ENCODE peak calls at places on chromosomes 11 and 22, in seven cellular contexts. A, R, T, B, Q, H and I are unnamed samples.

GRCh38 chr11:35192347-35192746 is 53.4 kb downstream of the CD44 start:
- DNase-seq in A (no peak), R (no peak), T (peak), B (no peak), Q (no peak), H (peak), I (no peak)

GRCh38 chr11:116830184-116830912 is 641 bp downstream of the APOC3 start:
- DNase-seq in A (no peak), R (no peak), T (no peak), B (no peak), Q (no peak), H (no peak), I (no peak)

GRCh38 chr11:111729441-111729840 is 36.7 kb downstream of the PPP2R1B start:
- DNase-seq in A (no peak), R (no peak), T (peak), B (no peak), Q (no peak), H (no peak), I (no peak)

GRCh38 chr11:31783264-31783663 is 27.9 kb downstream of the PAX6 start:
- DNase-seq in A (no peak), R (no peak), T (no peak), B (no peak), Q (no peak), H (no peak), I (peak)

GRCh38 chr22:23537421-23537820 is 42.7 kb downstream of the IGLL1 start:
- DNase-seq in A (no peak), R (no peak), T (no peak), B (no peak), Q (no peak), H (no peak), I (no peak)

GRCh38 chr11:14645247-14645912 is 1.8 kb downstream of the PDE3B start:
- DNase-seq in A (no peak), R (no peak), T (peak), B (no peak), Q (no peak), H (peak), I (peak)

GRCh38 chr11:14451825-14452224 is 47.8 kb downstream of the COPB1 start:
- DNase-seq in A (no peak), R (no peak), T (peak), B (no peak), Q (no peak), H (no peak), I (no peak)

GRCh38 chr11:74672956-74673895 is 58.0 kb downstream of the CHRDL2 start:
- DNase-seq in A (no peak), R (peak), T (peak), B (no peak), Q (no peak), H (peak), I (peak)

GRCh38 chr22:42151924-42152635 is 21.5 kb upstream of the CYP2D6 start:
- DNase-seq in A (no peak), R (no peak), T (no peak), B (no peak), Q (no peak), H (no peak), I (no peak)

GRCh38 chr11:2538951-2539735 is 94.3 kb downstream of the KCNQ1 start:
- DNase-seq in A (no peak), R (no peak), T (no peak), B (no peak), Q (no peak), H (no peak), I (no peak)

GRCh38 chr11:100719362-100719761 is 32.3 kb downstream of the ARHGAP42 start:
- DNase-seq in A (no peak), R (no peak), T (peak), B (no peak), Q (no peak), H (no peak), I (peak)

GRCh38 chr11:101401245-101401644 is 182.6 kb downstream of the TRPC6 start:
- DNase-seq in A (no peak), R (no peak), T (peak), B (no peak), Q (no peak), H (no peak), I (no peak)

GRCh38 chr11:96290631-96291030 is 52.4 kb downstream of the MAML2 start:
- DNase-seq in A (no peak), R (no peak), T (no peak), B (no peak), Q (no peak), H (no peak), I (no peak)

GRCh38 chr11:2805388-2806057 is 80.1 kb downstream of the CDKN1C start:
- DNase-seq in A (no peak), R (peak), T (no peak), B (no peak), Q (no peak), H (no peak), I (no peak)

GRCh38 chr11:102513869-102514268 is 16.7 kb downstream of the MMP7 start:
- DNase-seq in A (no peak), R (no peak), T (peak), B (no peak), Q (no peak), H (no peak), I (no peak)

GRCh38 chr11:132685174-132685611 is 847.1 kb downstream of the OPCML start:
- DNase-seq in A (no peak), R (no peak), T (peak), B (no peak), Q (no peak), H (no peak), I (no peak)

GRCh38 chr22:19765477-19766234 is 5.1 kb downstream of the TBX1 start:
- DNase-seq in A (no peak), R (no peak), T (no peak), B (no peak), Q (no peak), H (no peak), I (no peak)

GRCh38 chr11:7486731-7487130 is 1.4 kb downstream of the OLFML1 start:
- DNase-seq in A (no peak), R (no peak), T (no peak), B (no peak), Q (no peak), H (no peak), I (no peak)

GRCh38 chr11:75441804-75442132 is 8.8 kb upstream of the KLHL35 start:
- DNase-seq in A (no peak), R (no peak), T (no peak), B (no peak), Q (no peak), H (no peak), I (no peak)

GRCh38 chr11:113690619-113691569 is 15.2 kb downstream of the TMPRSS5 start:
- DNase-seq in A (no peak), R (no peak), T (peak), B (peak), Q (no peak), H (peak), I (no peak)

GRCh38 chr22:37943471-37944198 is 9.8 kb downstream of the C22orf23 start:
- DNase-seq in A (no peak), R (no peak), T (no peak), B (no peak), Q (no peak), H (no peak), I (no peak)

GRCh38 chr11:9150501-9150900 is 59.1 kb upstream of the SCUBE2 start:
- DNase-seq in A (no peak), R (no peak), T (peak), B (no peak), Q (no peak), H (no peak), I (no peak)

GRCh38 chr22:26354707-26355106 is 74.4 kb upstream of the ASPHD2 start:
- DNase-seq in A (no peak), R (peak), T (no peak), B (no peak), Q (no peak), H (no peak), I (no peak)

GRCh38 chr11:43359432-43359818 is 705 bp downstream of the TTC17 start:
- DNase-seq in A (peak), R (peak), T (peak), B (peak), Q (no peak), H (peak), I (no peak)

GRCh38 chr11:5364214-5364613 is 12.9 kb downstream of the OR51B6 start:
- DNase-seq in A (no peak), R (no peak), T (peak), B (no peak), Q (no peak), H (no peak), I (no peak)

GRCh38 chr22:26409705-26410376 is 19.2 kb upstream of the ASPHD2 start:
- DNase-seq in A (no peak), R (peak), T (no peak), B (no peak), Q (no peak), H (no peak), I (no peak)

GRCh38 chr22:37187552-37187890 is 526 bp downstream of the C1QTNF6 start:
- DNase-seq in A (no peak), R (no peak), T (peak), B (no peak), Q (no peak), H (peak), I (no peak)

GRCh38 chr22:45319319-45319675 is 9.6 kb downstream of the FAM118A start:
- DNase-seq in A (no peak), R (no peak), T (peak), B (no peak), Q (no peak), H (peak), I (peak)

GRCh38 chr11:29527391-29527936 is 489.4 kb downstream of the KCNA4 start:
- DNase-seq in A (no peak), R (peak), T (peak), B (peak), Q (no peak), H (no peak), I (no peak)